ENCODE peak calls at places on chromosomes 16 and 17, in eight cellular contexts. Z is A549; T is AG04450; G is Karpas-422; O is lower lobe of right lung; Q is CD4-positive, CD25-positive, alpha-beta regulatory T cell; M is lung; R is hepatocyte. F is an unnamed sample.

GRCh38 chr17:38702166-38702899 is 2.7 kb upstream of the MLLT6 start:
- DNase-seq in Z (peak; percentile 90), T (peak; percentile 55), G (peak; percentile 94), O (peak; percentile 91), Q (peak; percentile 76), M (peak; percentile 85), R (peak; percentile 94), F (peak; percentile 88)

GRCh38 chr16:53372942-53373871 is 61.1 kb upstream of the RBL2 start:
- DNase-seq in Z (peak; percentile 9), T (no peak), G (no peak), O (peak; percentile 84), Q (peak; percentile 69), M (peak; percentile 85), R (no peak), F (no peak)

GRCh38 chr16:74793571-74793970 is 19.0 kb upstream of the FA2H start:
- DNase-seq in Z (no peak), T (no peak), G (no peak), O (no peak), Q (no peak), M (no peak), R (no peak), F (no peak)

GRCh38 chr17:74805543-74805991 is 29.4 kb upstream of the NAT9 start:
- DNase-seq in Z (no peak), T (no peak), G (no peak), O (no peak), Q (no peak), M (no peak), R (no peak), F (no peak)

GRCh38 chr16:337437-337836 is 15.1 kb downstream of the AXIN1 start:
- DNase-seq in Z (no peak), T (no peak), G (no peak), O (no peak), Q (no peak), M (no peak), R (no peak), F (no peak)

GRCh38 chr17:28963841-28964240 is 12.5 kb upstream of the PHF12 start:
- DNase-seq in Z (no peak), T (no peak), G (no peak), O (no peak), Q (no peak), M (no peak), R (no peak), F (no peak)

GRCh38 chr16:6023449-6023848 is 925.9 kb upstream of the EEF2KMT start:
- DNase-seq in Z (no peak), T (no peak), G (no peak), O (no peak), Q (no peak), M (no peak), R (no peak), F (no peak)

GRCh38 chr16:66271074-66272060 is 95.1 kb upstream of the CDH5 start:
- DNase-seq in Z (no peak), T (no peak), G (no peak), O (no peak), Q (no peak), M (no peak), R (no peak), F (no peak)

GRCh38 chr17:81049973-81050551 is 15.1 kb downstream of the BAIAP2 start:
- DNase-seq in Z (peak; percentile 41), T (no peak), G (no peak), O (peak; percentile 89), Q (no peak), M (peak; percentile 74), R (no peak), F (no peak)

GRCh38 chr17:75980188-75981018 is 1.4 kb downstream of the TEN1 start:
- DNase-seq in Z (no peak), T (no peak), G (peak; percentile 60), O (no peak), Q (no peak), M (no peak), R (no peak), F (no peak)

GRCh38 chr17:70137451-70138230 is 31.7 kb upstream of the KCNJ2 start:
- DNase-seq in Z (peak; percentile 62), T (peak; percentile 93), G (peak; percentile 52), O (no peak), Q (no peak), M (peak; percentile 54), R (peak; percentile 66), F (peak; percentile 41)

GRCh38 chr16:84920333-84920732 is 91.0 kb downstream of the ZDHHC7 start:
- DNase-seq in Z (no peak), T (no peak), G (no peak), O (no peak), Q (no peak), M (no peak), R (no peak), F (no peak)

GRCh38 chr17:48637323-48638260 is 11.4 kb upstream of the HOXB9 start:
- DNase-seq in Z (peak; percentile 72), T (peak; percentile 30), G (no peak), O (no peak), Q (no peak), M (no peak), R (no peak), F (no peak)

GRCh38 chr17:1422907-1423306 is 22.9 kb upstream of the YWHAE start:
- DNase-seq in Z (peak; percentile 57), T (peak; percentile 87), G (no peak), O (no peak), Q (no peak), M (peak; percentile 53), R (no peak), F (no peak)

GRCh38 chr17:75404223-75404738 is 1.2 kb downstream of the GRB2 start:
- DNase-seq in Z (peak; percentile 86), T (no peak), G (peak; percentile 85), O (peak; percentile 57), Q (peak; percentile 35), M (peak; percentile 65), R (peak; percentile 88), F (peak; percentile 55)

GRCh38 chr17:34171245-34171818 is 83.8 kb upstream of the CCL2 start:
- DNase-seq in Z (peak; percentile 68), T (no peak), G (peak; percentile 85), O (peak; percentile 57), Q (no peak), M (peak; percentile 60), R (peak; percentile 76), F (peak; percentile 32)

GRCh38 chr16:1929105-1929504 is 10.9 kb upstream of the HS3ST6 start:
- DNase-seq in Z (peak; percentile 73), T (no peak), G (peak; percentile 48), O (no peak), Q (no peak), M (no peak), R (no peak), F (peak; percentile 47)

GRCh38 chr17:83007504-83008475 is 71.6 kb upstream of the METRNL start:
- DNase-seq in Z (no peak), T (no peak), G (no peak), O (no peak), Q (no peak), M (no peak), R (no peak), F (no peak)

GRCh38 chr17:78237403-78238012 is 6.1 kb downstream of the TMEM235 start:
- DNase-seq in Z (no peak), T (no peak), G (no peak), O (no peak), Q (no peak), M (no peak), R (peak; percentile 10), F (no peak)

GRCh38 chr17:67312265-67312664 is 54.1 kb downstream of the PSMD12 start:
- DNase-seq in Z (no peak), T (no peak), G (no peak), O (no peak), Q (no peak), M (no peak), R (no peak), F (no peak)

GRCh38 chr16:4686497-4687210 is 6.7 kb upstream of the NUDT16L1 start:
- DNase-seq in Z (no peak), T (no peak), G (no peak), O (no peak), Q (no peak), M (no peak), R (peak; percentile 2), F (no peak)

GRCh38 chr16:873243-873661 is 72.7 kb upstream of the GNG13 start:
- DNase-seq in Z (no peak), T (no peak), G (no peak), O (peak; percentile 32), Q (no peak), M (no peak), R (no peak), F (no peak)

GRCh38 chr17:56592487-56593072 is 919 bp upstream of the NOG start:
- DNase-seq in Z (peak; percentile 84), T (no peak), G (peak; percentile 77), O (peak; percentile 73), Q (peak; percentile 51), M (peak; percentile 40), R (peak; percentile 82), F (peak; percentile 18)

GRCh38 chr17:33015716-33016346 is 24.2 kb downstream of the SPACA3 start:
- DNase-seq in Z (no peak), T (no peak), G (no peak), O (no peak), Q (no peak), M (no peak), R (no peak), F (no peak)
- H3K27ac ChIP-seq in Z (no peak overlapping the region), T (no peak overlapping the region), G (no peak overlapping the region), O (no peak overlapping the region), Q (no peak overlapping the region), M (no peak overlapping the region), R (no peak overlapping the region), F (no peak overlapping the region)

GRCh38 chr16:3065069-3065741 is at the start of gene IL32:
- DNase-seq in Z (peak; percentile 66), T (peak; percentile 36), G (no peak), O (no peak), Q (peak; percentile 65), M (peak; percentile 70), R (peak; percentile 89), F (peak; percentile 53)
- H3K4me3 ChIP-seq in Z (peak within 1 kb of the TSS; percentile 17), T (peak within 1 kb of the TSS; percentile 51), G (no peak within 1 kb of the TSS), O (peak within 1 kb of the TSS; percentile 59), Q (peak within 1 kb of the TSS; percentile 95), M (peak within 1 kb of the TSS; percentile 71), R (no peak within 1 kb of the TSS), F (no peak within 1 kb of the TSS)

GRCh38 chr17:65515959-65516948 is 45.2 kb downstream of the AXIN2 start:
- DNase-seq in Z (no peak), T (peak; percentile 50), G (no peak), O (no peak), Q (no peak), M (peak; percentile 63), R (peak; percentile 58), F (no peak)
- H3K27ac ChIP-seq in Z (no peak overlapping the region), T (peak overlapping the region; percentile 11), G (no peak overlapping the region), O (peak overlapping the region; percentile 81), Q (no peak overlapping the region), M (no peak overlapping the region), R (peak overlapping the region; percentile 5), F (peak overlapping the region; percentile 17)

GRCh38 chr17:6654816-6655731 is 3.5 kb downstream of the C17orf100 start:
- DNase-seq in Z (no peak), T (no peak), G (no peak), O (peak; percentile 62), Q (no peak), M (peak; percentile 72), R (peak; percentile 44), F (no peak)
- H3K4me3 ChIP-seq in Z (no peak overlapping the region), T (no peak overlapping the region), G (no peak overlapping the region), O (peak overlapping the region; percentile 26), Q (no peak overlapping the region), M (no peak overlapping the region), R (no peak overlapping the region), F (no peak overlapping the region)

F was measured in uterus.